ENCODE peak calls at places on chromosomes 12 and 14, in seven cellular contexts. P is IMR-90, Z is mesendoderm, B is H1, H is neuronal stem cell, C is H9, G is trophoblast cell. S is an unnamed sample.

GRCh38 chr12:112514456-112514855 is 95.7 kb downstream of the PTPN11 start:
- DNase-seq in C (no peak), B (no peak), P (no peak), G (no peak), Z (no peak), H (no peak), S (no peak)

GRCh38 chr12:113222730-113223531 is 1.7 kb downstream of the TPCN1 start:
- DNase-seq in G (no peak), P (peak; percentile 92), B (no peak), Z (no peak), C (no peak), H (no peak), S (peak; percentile 99)

GRCh38 chr12:66190519-66191406 is 1.7 kb downstream of the IRAK3 start:
- DNase-seq in Z (no peak), G (no peak), B (no peak), C (no peak), H (no peak), P (peak; percentile 52), S (no peak)

GRCh38 chr14:22539831-22540230 is 49.2 kb downstream of the DAD1 start:
- DNase-seq in P (no peak), B (no peak), C (no peak), Z (no peak), H (no peak), G (no peak), S (no peak)

GRCh38 chr12:59396519-59396918 is 199.3 kb upstream of the SLC16A7 start:
- DNase-seq in Z (no peak), G (no peak), B (no peak), C (no peak), P (no peak), H (no peak), S (no peak)

GRCh38 chr12:123602651-123603195 is 824 bp downstream of the DDX55 start:
- DNase-seq in Z (no peak), H (no peak), C (no peak), P (no peak), G (peak; percentile 28), B (no peak), S (peak; percentile 43)

GRCh38 chr12:94676011-94676709 is 25.8 kb upstream of the TMCC3 start:
- DNase-seq in Z (peak; percentile 62), B (no peak), G (no peak), C (no peak), H (no peak), P (no peak), S (no peak)

GRCh38 chr14:52380294-52380693 is 66.2 kb downstream of the PTGER2 start:
- DNase-seq in G (no peak), C (no peak), P (peak; percentile 75), H (no peak), B (no peak), Z (no peak), S (peak; percentile 72)

GRCh38 chr12:30025317-30025716 is 241.6 kb upstream of the TMTC1 start:
- DNase-seq in Z (no peak), H (no peak), C (no peak), P (no peak), B (no peak), G (no peak), S (no peak)

GRCh38 chr12:34390846-34391700 is 368.8 kb downstream of the ALG10 start:
- DNase-seq in C (no peak), G (no peak), P (no peak), B (no peak), Z (no peak), H (no peak), S (no peak)

GRCh38 chr12:104742551-104742961 is 215.5 kb downstream of the SLC41A2 start:
- DNase-seq in Z (no peak), H (no peak), G (no peak), P (no peak), B (no peak), C (no peak), S (no peak)

GRCh38 chr12:89655851-89656250 is 52.8 kb downstream of the ATP2B1 start:
- DNase-seq in G (no peak), B (no peak), Z (no peak), C (no peak), H (no peak), P (peak; percentile 75), S (peak; percentile 49)

GRCh38 chr12:71719647-71720370 is 33.9 kb downstream of the TMEM19 start:
- DNase-seq in G (no peak), P (peak; percentile 16), B (no peak), H (no peak), Z (no peak), C (no peak), S (no peak)

GRCh38 chr14:32087173-32087861 is 10.2 kb downstream of the ARHGAP5 start:
- DNase-seq in C (no peak), P (peak; percentile 43), G (peak; percentile 50), Z (peak; percentile 97), H (peak; percentile 43), B (no peak), S (peak; percentile 45)

GRCh38 chr12:46373303-46374182 is 970 bp upstream of the SLC38A2 start:
- DNase-seq in G (peak; percentile 62), P (peak; percentile 68), B (peak; percentile 83), Z (peak; percentile 88), H (peak; percentile 60), C (peak; percentile 82), S (peak; percentile 82)

GRCh38 chr14:71588028-71588427 is 344.2 kb upstream of the RGS6 start:
- DNase-seq in Z (no peak), P (peak; percentile 89), H (no peak), C (no peak), B (no peak), G (no peak), S (peak; percentile 25)

GRCh38 chr14:61841145-61841544 is 78.9 kb downstream of the SNAPC1 start:
- DNase-seq in H (no peak), G (no peak), B (no peak), Z (no peak), P (no peak), C (no peak), S (no peak)

GRCh38 chr12:7859552-7859951 is 13.2 kb downstream of the SLC2A14 start:
- DNase-seq in C (no peak), Z (peak; percentile 35), H (no peak), B (no peak), P (peak; percentile 81), G (no peak), S (peak; percentile 66)

GRCh38 chr12:116125981-116126566 is 151.4 kb downstream of the MED13L start:
- DNase-seq in C (no peak), B (no peak), Z (no peak), P (no peak), H (no peak), G (no peak), S (no peak)

GRCh38 chr12:79680051-79680450 is 10.7 kb downstream of the PAWR start:
- DNase-seq in C (no peak), Z (no peak), P (no peak), H (no peak), B (no peak), G (no peak), S (no peak)

GRCh38 chr14:25237845-25238244 is 187.9 kb upstream of the STXBP6 start:
- DNase-seq in G (no peak), P (peak; percentile 2), Z (peak; percentile 76), H (peak; percentile 36), B (peak; percentile 55), C (peak; percentile 64), S (no peak)

GRCh38 chr12:98519257-98519907 is 4.0 kb downstream of the TMPO start:
- DNase-seq in C (no peak), Z (no peak), H (no peak), G (no peak), B (no peak), P (no peak), S (no peak)
- H3K4ac ChIP-seq in C (no peak overlapping the region), Z (no peak overlapping the region), H (no peak overlapping the region), G (peak overlapping the region; percentile 97), B (no peak overlapping the region), P (no peak overlapping the region), S (no peak overlapping the region)

DNA sequence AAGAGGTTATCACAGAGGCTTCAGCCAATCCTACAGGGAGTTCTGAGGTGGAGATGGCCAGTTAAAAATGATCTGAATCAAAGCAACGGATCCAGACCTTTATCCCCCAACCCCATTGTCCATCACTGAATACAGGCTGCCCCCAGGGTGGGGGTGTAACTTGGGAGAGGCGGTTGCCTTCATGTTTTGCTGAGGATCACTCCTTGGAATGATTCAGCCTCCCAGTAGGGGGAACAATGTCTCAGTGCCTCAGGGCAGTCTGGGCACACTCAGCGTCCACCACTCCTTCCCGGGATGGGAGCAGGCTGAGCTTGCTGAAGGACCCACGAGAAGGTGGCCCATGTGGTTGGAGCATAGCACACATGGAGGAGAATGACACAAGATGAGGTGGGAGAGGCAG is 60.2 kb downstream of the RFX4 start:
- DNase-seq in B (no peak), H (no peak), P (no peak), Z (peak; percentile 68), G (no peak), C (peak; percentile 47), S (no peak)
- H4K8ac ChIP-seq in B (no peak overlapping the region), H (no peak overlapping the region), P (no peak overlapping the region), Z (no peak overlapping the region), G (no peak overlapping the region), C (no peak overlapping the region), S (no peak overlapping the region)

GRCh38 chr12:130628304-130628703 is 87.8 kb downstream of the RIMBP2 start:
- DNase-seq in G (no peak), P (no peak), B (no peak), H (no peak), Z (no peak), C (no peak), S (no peak)

GRCh38 chr12:130621696-130622298 is 94.3 kb downstream of the RIMBP2 start:
- DNase-seq in C (no peak), G (no peak), P (no peak), H (no peak), B (no peak), Z (no peak), S (no peak)

GRCh38 chr12:130626601-130627000 is 89.5 kb downstream of the RIMBP2 start:
- DNase-seq in G (no peak), B (no peak), C (no peak), P (no peak), Z (no peak), H (no peak), S (no peak)

GRCh38 chr12:130622803-130623202 is 93.3 kb downstream of the RIMBP2 start:
- DNase-seq in B (no peak), Z (no peak), G (no peak), C (no peak), P (no peak), H (no peak), S (no peak)

DNA sequence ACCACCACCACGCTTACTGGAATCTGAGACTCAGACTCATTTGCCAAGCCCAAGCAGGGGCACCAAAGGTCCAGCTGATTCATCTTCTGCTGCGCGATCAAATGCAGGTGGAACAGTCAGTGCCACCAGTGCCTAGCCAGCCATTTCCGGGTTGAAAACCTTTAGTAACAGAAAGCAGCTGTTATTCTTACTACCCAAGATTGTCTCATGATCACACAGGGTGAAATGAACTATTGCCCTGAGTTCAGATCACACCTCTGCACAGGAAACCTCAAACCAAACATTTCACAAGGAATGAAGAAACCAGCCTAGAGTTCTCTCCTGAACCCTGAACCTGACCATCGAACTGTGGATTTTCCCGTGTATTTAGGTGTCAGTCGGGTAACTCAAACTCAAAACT is 88.9 kb downstream of the RIMBP2 start:
- DNase-seq in P (no peak), B (no peak), Z (no peak), H (no peak), G (no peak), C (no peak), S (no peak)
- H3K4me1 ChIP-seq in P (no peaks in the 10 kb centered on the region), B (no peaks in the 10 kb centered on the region), Z (no peaks in the 10 kb centered on the region), H (no peaks in the 10 kb centered on the region), G (no peaks in the 10 kb centered on the region), C (no peaks in the 10 kb centered on the region), S (no peaks in the 10 kb centered on the region)

DNA sequence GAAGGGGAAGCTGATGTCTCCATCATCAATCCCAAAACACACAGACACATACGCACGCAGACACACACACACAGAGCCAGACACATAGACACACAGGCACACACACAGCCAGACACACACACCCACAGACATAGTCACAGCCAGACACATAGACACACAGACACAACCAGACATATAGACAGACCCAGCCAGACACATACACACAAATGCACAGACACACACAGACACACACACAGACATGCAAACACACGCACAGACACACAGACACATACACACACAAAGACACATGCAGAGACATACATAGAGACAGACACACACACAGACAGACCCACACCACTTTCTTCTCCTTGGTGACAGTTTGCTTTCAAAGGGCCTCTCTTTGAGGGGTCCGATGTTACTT is 6.3 kb downstream of the CCDC197 start:
- DNase-seq in P (no peak), C (no peak), B (no peak), H (no peak), Z (no peak), G (no peak), S (no peak)
- H3K4ac ChIP-seq in P (no peak overlapping the region), C (no peak overlapping the region), B (no peak overlapping the region), H (no peak overlapping the region), Z (no peak overlapping the region), G (no peak overlapping the region), S (no peak overlapping the region)